ENCODE peak calls at places on chromosomes 1 and 21, in ten cellular contexts. W, S, O, E, B, J, A, T, V and I are unnamed samples.

GRCh38 chr21:37139154-37139553 is 66.1 kb downstream of the TTC3 start:
- DNase-seq in A (no peak), J (peak; percentile 71), T (no peak), W (no peak), E (peak; percentile 20), S (no peak), O (no peak), V (no peak), B (no peak), I (no peak)

GRCh38 chr21:42592156-42592820 is 61.1 kb upstream of the PDE9A start:
- DNase-seq in T (no peak), A (no peak), O (no peak), W (no peak), S (no peak), V (no peak), E (no peak), J (no peak), B (no peak), I (no peak)

GRCh38 chr1:207407655-207408256 is 46.4 kb upstream of the CR2 start:
- DNase-seq in A (no peak), V (peak; percentile 41), E (no peak), T (no peak), W (no peak), S (peak; percentile 27), J (peak; percentile 76), B (no peak), O (no peak), I (no peak)

GRCh38 chr1:211324992-211325775 is 1.4 kb upstream of the TRAF5 start:
- DNase-seq in A (no peak), V (no peak), E (no peak), S (no peak), B (no peak), T (no peak), O (no peak), J (no peak), W (no peak), I (no peak)

GRCh38 chr21:37546949-37547614 is 180.5 kb downstream of the DYRK1A start:
- DNase-seq in S (no peak), O (no peak), E (no peak), J (no peak), A (no peak), B (no peak), V (peak; percentile 12), T (no peak), W (no peak), I (no peak)

GRCh38 chr1:45299981-45300668 is 26.6 kb upstream of the HPDL start:
- DNase-seq in A (peak; percentile 38), E (peak; percentile 80), B (peak; percentile 64), J (peak; percentile 67), T (peak; percentile 31), W (peak; percentile 38), V (peak; percentile 80), S (peak; percentile 76), O (no peak), I (peak; percentile 59)

GRCh38 chr1:43305926-43306687 is 5.3 kb downstream of the TIE1 start:
- DNase-seq in J (no peak), B (no peak), O (no peak), V (no peak), T (no peak), A (no peak), W (no peak), S (no peak), E (no peak), I (no peak)

GRCh38 chr1:222994506-222995229 is 148.4 kb downstream of the TLR5 start:
- DNase-seq in A (no peak), O (no peak), V (no peak), S (peak; percentile 45), W (no peak), B (no peak), T (no peak), J (peak; percentile 83), E (peak; percentile 75), I (no peak)

GRCh38 chr1:81142099-81142776 is 658.5 kb upstream of the ADGRL2 start:
- DNase-seq in W (no peak), E (peak; percentile 61), S (peak; percentile 58), B (no peak), A (no peak), O (no peak), T (no peak), J (peak; percentile 75), V (no peak), I (no peak)

GRCh38 chr21:26717146-26717739 is 128.0 kb downstream of the ADAMTS1 start:
- DNase-seq in A (no peak), S (peak; percentile 26), B (peak; percentile 13), T (no peak), V (peak; percentile 54), J (peak; percentile 32), E (peak; percentile 23), O (no peak), W (peak; percentile 8), I (no peak)

GRCh38 chr21:16279658-16280581 is 550.1 kb downstream of the USP25 start:
- DNase-seq in W (no peak), T (no peak), J (no peak), E (peak; percentile 88), S (peak; percentile 56), V (no peak), A (no peak), O (peak; percentile 27), B (no peak), I (no peak)

GRCh38 chr1:30411206-30411605 is 312.2 kb downstream of the MATN1 start:
- DNase-seq in T (no peak), V (no peak), E (no peak), W (no peak), B (no peak), J (no peak), O (no peak), A (no peak), S (peak; percentile 5), I (no peak)

GRCh38 chr21:39142972-39143371 is 40.3 kb downstream of the PSMG1 start:
- DNase-seq in A (no peak), J (peak; percentile 52), S (no peak), B (no peak), E (no peak), O (no peak), W (no peak), T (no peak), V (no peak), I (no peak)

GRCh38 chr1:7284839-7285435 is 486.2 kb upstream of the VAMP3 start:
- DNase-seq in E (no peak), B (no peak), S (no peak), A (no peak), J (peak; percentile 49), V (no peak), O (no peak), T (no peak), W (peak; percentile 51), I (no peak)

GRCh38 chr1:178330848-178331497 is 165.8 kb downstream of the CLEC20A start:
- DNase-seq in O (no peak), J (no peak), B (no peak), E (no peak), A (no peak), V (no peak), S (no peak), W (peak; percentile 17), T (no peak), I (no peak)

GRCh38 chr1:198564157-198564556 is 23.7 kb upstream of the ATP6V1G3 start:
- DNase-seq in S (no peak), J (no peak), A (no peak), B (no peak), E (no peak), T (no peak), O (no peak), V (no peak), W (no peak), I (no peak)

GRCh38 chr1:90726716-90727480 is 9.8 kb upstream of the BARHL2 start:
- DNase-seq in B (no peak), O (no peak), S (no peak), W (no peak), E (no peak), T (no peak), A (no peak), V (no peak), J (no peak), I (no peak)

GRCh38 chr1:24864409-24864808 is 65.7 kb downstream of the RUNX3 start:
- DNase-seq in V (no peak), E (no peak), W (no peak), B (peak; percentile 31), A (peak; percentile 8), S (no peak), T (no peak), O (no peak), J (no peak), I (no peak)

GRCh38 chr1:84350550-84350949 is 47.7 kb upstream of the DNASE2B start:
- DNase-seq in S (no peak), T (no peak), E (no peak), J (no peak), V (no peak), O (no peak), A (no peak), W (no peak), B (no peak), I (no peak)

GRCh38 chr1:30856260-30856790 is 52.2 kb downstream of the SDC3 start:
- DNase-seq in J (no peak), S (peak; percentile 34), O (no peak), W (peak; percentile 98), E (peak; percentile 83), T (no peak), V (peak; percentile 90), B (no peak), A (no peak), I (peak; percentile 75)

GRCh38 chr1:35499652-35500176 is 57.5 kb downstream of the KIAA0319L start:
- DNase-seq in V (peak; percentile 69), W (no peak), B (no peak), E (no peak), A (no peak), O (no peak), T (no peak), S (no peak), J (no peak), I (no peak)

GRCh38 chr1:30274176-30274936 is 449.0 kb downstream of the MATN1 start:
- DNase-seq in A (no peak), O (no peak), E (no peak), S (no peak), T (no peak), B (no peak), V (no peak), W (no peak), J (no peak), I (no peak)

GRCh38 chr1:61474963-61475362 is 250.0 kb downstream of the TM2D1 start:
- DNase-seq in A (no peak), O (no peak), J (no peak), V (no peak), B (no peak), W (no peak), T (no peak), E (no peak), S (no peak), I (no peak)

GRCh38 chr1:156245451-156246232 is 2.2 kb downstream of the PAQR6 start:
- DNase-seq in W (peak; percentile 40), E (peak; percentile 58), B (peak; percentile 67), T (peak; percentile 44), A (peak; percentile 41), V (peak; percentile 43), O (no peak), S (peak; percentile 50), J (no peak), I (peak; percentile 14)

GRCh38 chr1:7473223-7474142 is 297.6 kb upstream of the VAMP3 start:
- DNase-seq in A (no peak), O (no peak), E (no peak), V (no peak), S (no peak), B (no peak), W (no peak), T (no peak), J (no peak), I (no peak)

GRCh38 chr1:202046227-202046626 is 35.8 kb downstream of the ELF3 start:
- DNase-seq in A (no peak), W (peak; percentile 87), V (no peak), S (no peak), E (no peak), O (no peak), T (no peak), B (no peak), J (peak; percentile 58), I (peak; percentile 48)

GRCh38 chr1:59229138-59229537 is 67.8 kb upstream of the FGGY start:
- DNase-seq in V (no peak), J (peak; percentile 58), O (no peak), B (no peak), T (no peak), E (no peak), A (no peak), S (peak; percentile 39), W (no peak), I (no peak)

GRCh38 chr1:31727195-31727594 is 23.4 kb upstream of the COL16A1 start:
- DNase-seq in T (no peak), W (no peak), E (no peak), B (no peak), S (no peak), O (no peak), J (no peak), A (no peak), V (no peak), I (no peak)